ENCODE peak calls at places on chromosomes 2 and 18, in eight cellular contexts. I is CD8-positive, alpha-beta T cell; R is fibroblast of mammary gland; L is HFFc6; D is left ventricle myocardium inferior; S is upper lobe of right lung; F is neural progenitor cell; G is cardiac fibroblast. A is an unnamed sample.

GRCh38 chr2:229686122-229686919 is 28.0 kb downstream of the DNER start:
- DNase-seq in F (no peak), I (no peak), R (peak), D (no peak), G (no peak), L (no peak), S (no peak), A (no peak)

GRCh38 chr2:233245406-233245805 is 6.1 kb upstream of the ATG16L1 start:
- DNase-seq in G (no peak), R (no peak), S (no peak), I (no peak), F (no peak), D (no peak), L (no peak), A (no peak)

GRCh38 chr18:49562481-49563129 is 748 bp downstream of the LIPG start:
- DNase-seq in G (no peak), F (peak), R (peak), S (no peak), D (no peak), L (no peak), I (no peak), A (no peak)

GRCh38 chr2:219803294-219803693 is 175.9 kb downstream of the SLC4A3 start:
- DNase-seq in D (no peak), S (no peak), R (peak), L (peak), G (peak), I (no peak), F (no peak), A (no peak)

GRCh38 chr2:118102433-118103082 is 14.3 kb downstream of the INSIG2 start:
- DNase-seq in R (peak), D (no peak), L (peak), F (no peak), G (peak), I (no peak), S (no peak), A (no peak)

GRCh38 chr2:121860033-121860810 is 104.8 kb downstream of the TSN start:
- DNase-seq in L (peak), S (no peak), F (no peak), I (no peak), D (no peak), G (peak), R (peak), A (no peak)

GRCh38 chr2:216341151-216341550 is 31.1 kb downstream of the MARCHF4 start:
- DNase-seq in I (no peak), L (no peak), S (no peak), G (no peak), F (no peak), R (peak), D (peak), A (no peak)

GRCh38 chr18:26813043-26813442 is 52.5 kb downstream of the AQP4 start:
- DNase-seq in S (no peak), R (peak), L (no peak), G (peak), I (no peak), D (no peak), F (peak), A (no peak)

GRCh38 chr2:191601060-191601459 is 76.9 kb upstream of the NABP1 start:
- DNase-seq in R (peak), L (no peak), S (peak), I (no peak), D (no peak), G (no peak), F (no peak), A (no peak)

GRCh38 chr2:176126929-176127768 is 2.4 kb upstream of the HOXD8 start:
- DNase-seq in G (peak), I (peak), L (no peak), S (peak), F (peak), D (peak), R (peak), A (no peak)

GRCh38 chr2:75560022-75560767 is 544 bp downstream of the EVA1A start:
- DNase-seq in I (no peak), G (peak), F (peak), D (peak), L (no peak), R (peak), S (peak), A (no peak)

GRCh38 chr2:101698419-101699190 is 1.1 kb downstream of the MAP4K4 start:
- DNase-seq in D (no peak), I (no peak), G (peak), R (peak), F (no peak), L (no peak), S (no peak), A (no peak)

GRCh38 chr18:12231986-12232385 is 22.2 kb upstream of the CIDEA start:
- DNase-seq in L (no peak), G (no peak), D (no peak), I (no peak), R (no peak), F (no peak), S (no peak), A (no peak)

GRCh38 chr2:101873543-101873942 is 118.2 kb upstream of the IL1R2 start:
- DNase-seq in D (no peak), I (no peak), L (peak), R (no peak), F (no peak), S (no peak), G (no peak), A (no peak)

GRCh38 chr2:6072757-6073156 is 380.6 kb downstream of the SOX11 start:
- DNase-seq in S (no peak), F (peak), I (no peak), R (no peak), L (no peak), D (no peak), G (no peak), A (no peak)

GRCh38 chr2:79855264-79856006 is 342.6 kb downstream of the CTNNA2 start:
- DNase-seq in I (no peak), F (peak), G (no peak), L (peak), R (peak), D (no peak), S (no peak), A (no peak)

GRCh38 chr2:49943944-49944803 is 789.9 kb upstream of the FSHR start:
- DNase-seq in D (no peak), L (no peak), R (no peak), G (no peak), F (no peak), I (no peak), S (no peak), A (no peak)

GRCh38 chr2:112164876-112165275 is 26.7 kb downstream of the FBLN7 start:
- DNase-seq in L (no peak), S (peak), G (no peak), D (no peak), I (no peak), R (no peak), F (no peak), A (peak)

GRCh38 chr2:10935953-10936942 is 24.5 kb downstream of the KCNF1 start:
- DNase-seq in F (no peak), S (no peak), L (peak), G (peak), R (peak), I (no peak), D (no peak), A (no peak)

GRCh38 chr18:48993586-48993985 is 42.8 kb upstream of the SMAD7 start:
- DNase-seq in L (peak), G (peak), F (no peak), R (peak), D (no peak), S (no peak), I (no peak), A (no peak)

GRCh38 chr2:238286551-238286950 is 1.9 kb downstream of the PER2 start:
- DNase-seq in L (peak), R (peak), I (no peak), D (peak), G (peak), S (peak), F (no peak), A (no peak)

GRCh38 chr2:140657657-140658056 is 1473.2 kb downstream of the LRP1B start:
- DNase-seq in L (no peak), D (no peak), S (no peak), G (peak), F (no peak), I (no peak), R (peak), A (no peak)

GRCh38 chr2:241560181-241560882 is 1.8 kb downstream of the BOK start:
- DNase-seq in S (no peak), F (no peak), I (no peak), G (no peak), L (no peak), D (no peak), R (no peak), A (peak)

GRCh38 chr2:46984642-46985476 is 69.3 kb upstream of the MCFD2 start:
- DNase-seq in L (peak), D (peak), S (peak), I (no peak), G (peak), F (no peak), R (peak), A (no peak)

GRCh38 chr18:33014060-33014796 is 241.4 kb upstream of the KLHL14 start:
- DNase-seq in S (no peak), G (no peak), I (no peak), R (no peak), F (no peak), D (no peak), L (no peak), A (no peak)

GRCh38 chr18:55189972-55190371 is 230.7 kb upstream of the CCDC68 start:
- DNase-seq in F (peak), L (no peak), I (no peak), G (no peak), D (no peak), R (no peak), S (no peak), A (no peak)

GRCh38 chr2:85353876-85354285 is 447 bp downstream of the RETSAT start:
- DNase-seq in D (peak), F (peak), I (peak), L (peak), S (peak), G (peak), R (peak), A (no peak)

GRCh38 chr2:104572856-104573255 is 281.1 kb upstream of the POU3F3 start:
- DNase-seq in G (no peak), S (no peak), L (no peak), I (no peak), R (no peak), F (no peak), D (no peak), A (no peak)

GRCh38 chr2:164061129-164061746 is 325.4 kb upstream of the FIGN start:
- DNase-seq in G (peak), R (peak), L (peak), S (no peak), I (no peak), D (no peak), F (peak), A (no peak)

GRCh38 chr18:32300914-32301313 is 111.1 kb downstream of the MEP1B start:
- DNase-seq in R (peak), G (peak), S (no peak), L (peak), I (no peak), D (no peak), F (no peak), A (no peak)

GRCh38 chr18:33755918-33756590 is 178.0 kb downstream of the ASXL3 start:
- DNase-seq in S (no peak), R (peak), I (no peak), G (peak), F (no peak), D (no peak), L (peak), A (no peak)

GRCh38 chr2:107645586-107645985 is 181.1 kb upstream of the RGPD4 start:
- DNase-seq in I (no peak), S (no peak), R (no peak), F (no peak), G (no peak), L (no peak), D (no peak), A (no peak)

GRCh38 chr2:201795608-201796477 is 10.5 kb upstream of the CDK15 start:
- DNase-seq in I (no peak), L (peak), R (peak), F (peak), S (no peak), G (peak), D (no peak), A (no peak)

GRCh38 chr2:233399306-233400225 is 45.3 kb downstream of the DGKD start:
- DNase-seq in F (peak), S (no peak), G (no peak), L (no peak), D (no peak), I (no peak), R (no peak), A (no peak)

GRCh38 chr2:234751275-234751938 is 200.4 kb upstream of the SH3BP4 start:
- DNase-seq in I (no peak), G (no peak), S (no peak), L (no peak), D (no peak), R (no peak), F (no peak), A (no peak)
- TF ChIP-seq CTCF in I (no peak), G (no peak), S (no peak), L (no peak), D (no peak), R (no peak), F (peak), A (peak)

DNA sequence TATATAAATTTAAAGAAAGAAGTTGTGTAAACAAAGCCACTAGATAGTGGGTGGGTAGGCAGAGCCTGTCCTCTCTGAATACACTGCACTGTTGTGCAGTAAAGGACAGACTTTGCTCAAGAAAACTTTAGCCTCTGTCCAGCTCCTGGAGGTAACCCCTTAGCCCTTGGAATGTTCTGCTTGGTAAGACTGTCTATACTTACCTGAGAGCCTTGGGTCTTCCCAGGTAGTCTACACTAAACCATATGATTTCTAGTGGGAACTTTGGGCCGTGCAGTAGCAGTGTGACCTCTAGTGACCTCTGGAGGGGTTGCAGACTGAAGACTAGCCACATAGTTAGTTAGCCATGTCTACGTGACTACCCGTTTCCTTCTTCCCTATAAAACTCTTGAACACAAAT is 678.3 kb upstream of the NRXN1 start:
- DNase-seq in L (no peak), F (peak), R (no peak), S (no peak), I (no peak), D (no peak), G (no peak), A (no peak)
- TF ChIP-seq CTCF in L (no peak), F (peak), R (peak), S (no peak), I (no peak), D (no peak), G (no peak), A (no peak)

GRCh38 chr18:70263336-70263735 is 25.5 kb upstream of the SOCS6 start:
- DNase-seq in I (no peak), S (no peak), F (no peak), R (no peak), L (no peak), D (no peak), G (no peak), A (no peak)
- TF ChIP-seq CTCF in I (no peak), S (no peak), F (no peak), R (no peak), L (no peak), D (no peak), G (no peak), A (no peak)

DNA sequence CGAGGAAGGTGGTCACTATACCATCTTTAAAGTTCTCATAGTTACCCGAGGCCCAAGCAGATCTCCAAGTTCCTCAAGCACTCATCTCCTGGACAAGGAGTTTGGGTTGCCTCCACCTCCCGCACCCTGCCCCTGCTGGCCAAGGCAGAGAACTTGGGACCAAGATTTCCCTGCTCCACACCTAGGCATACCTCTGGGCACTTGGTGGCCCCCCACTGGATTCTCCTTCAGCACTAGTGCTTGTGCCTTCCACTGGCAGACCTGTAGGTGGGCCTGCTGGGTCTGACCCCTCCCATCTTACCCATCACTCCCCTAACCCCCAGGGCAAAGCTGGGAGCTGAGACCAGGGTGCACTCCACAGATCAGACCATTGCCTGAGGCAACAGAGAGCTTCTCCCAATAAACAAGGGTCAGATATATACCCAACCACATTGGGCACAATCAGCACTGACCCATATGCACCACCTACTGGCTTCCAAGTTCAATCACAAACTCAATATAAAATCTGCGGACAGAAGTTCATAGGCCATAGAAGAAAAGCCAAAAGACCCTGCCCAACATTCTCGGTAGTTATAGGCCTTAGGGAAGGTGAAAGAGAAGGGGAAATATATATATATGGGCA is 244.2 kb downstream of the EXOC6B start:
- DNase-seq in R (no peak), I (no peak), G (no peak), D (no peak), F (peak), L (no peak), S (no peak), A (no peak)
- TF ChIP-seq CTCF in R (no peak), I (no peak), G (peak), D (no peak), F (peak), L (peak), S (no peak), A (peak)

DNA sequence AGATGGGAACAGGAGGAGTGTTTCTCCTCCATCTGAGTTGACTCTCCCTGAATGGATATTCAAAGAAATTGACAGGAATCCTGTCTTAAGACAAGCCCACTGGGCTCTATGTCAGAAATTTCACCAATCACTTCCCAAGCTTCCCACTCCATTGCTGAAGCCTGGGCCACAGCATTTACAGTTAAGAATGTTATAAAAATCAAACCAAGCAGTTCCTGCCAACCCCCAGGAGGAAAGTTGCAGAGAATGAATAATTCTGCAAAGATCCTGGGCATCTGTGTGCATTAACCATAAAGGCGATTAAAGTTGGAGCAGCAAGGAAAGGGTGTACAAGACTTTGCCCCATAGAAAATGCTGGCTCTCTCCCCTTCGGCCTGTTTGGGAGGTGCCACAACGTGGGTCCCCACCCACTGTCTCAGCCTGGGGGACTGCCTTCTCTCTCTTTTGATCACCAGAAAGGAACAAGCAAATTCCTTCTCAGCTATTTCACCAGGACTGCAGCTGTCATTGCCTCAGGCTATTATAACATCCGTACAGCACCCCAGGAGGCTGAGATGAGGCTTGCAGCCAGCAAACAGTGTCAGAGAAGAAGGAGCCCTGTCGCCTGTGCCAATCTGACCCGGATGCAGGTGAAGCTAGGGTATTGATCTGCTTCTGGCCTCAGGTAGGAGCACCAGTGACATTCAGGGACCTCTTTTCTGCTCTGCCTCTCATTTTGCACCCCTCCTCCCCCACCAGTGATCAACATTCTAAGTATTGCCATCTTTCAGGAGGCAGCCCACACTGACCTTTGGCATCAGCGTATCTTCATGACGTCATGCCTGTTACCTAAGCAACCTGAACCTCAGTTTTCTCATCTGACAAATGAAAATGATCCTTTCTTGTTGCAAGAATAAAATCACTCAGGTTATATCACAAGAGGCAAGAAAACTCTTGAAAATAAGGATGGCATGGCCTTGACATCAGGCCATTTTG is 219.0 kb downstream of the SH3BP4 start:
- DNase-seq in L (peak), F (peak), G (peak), S (no peak), R (peak), D (no peak), I (no peak), A (no peak)
- TF ChIP-seq CTCF in L (peak), F (peak), G (peak), S (peak), R (peak), D (peak), I (no peak), A (peak)

GRCh38 chr2:42828487-42829416 is 36.4 kb upstream of the HAAO start:
- DNase-seq in S (peak), L (peak), I (peak), R (peak), G (peak), D (peak), F (peak), A (no peak)

GRCh38 chr2:42830922-42831574 is 38.7 kb upstream of the HAAO start:
- DNase-seq in F (no peak), D (no peak), I (no peak), S (no peak), R (no peak), L (no peak), G (no peak), A (no peak)

GRCh38 chr2:42829556-42830510 is 37.5 kb upstream of the HAAO start:
- DNase-seq in D (no peak), G (no peak), L (no peak), I (no peak), F (no peak), S (no peak), R (no peak), A (no peak)

GRCh38 chr2:42824454-42824807 is 32.0 kb upstream of the HAAO start:
- DNase-seq in L (no peak), S (no peak), F (no peak), R (no peak), I (no peak), D (no peak), G (no peak), A (no peak)

DNA sequence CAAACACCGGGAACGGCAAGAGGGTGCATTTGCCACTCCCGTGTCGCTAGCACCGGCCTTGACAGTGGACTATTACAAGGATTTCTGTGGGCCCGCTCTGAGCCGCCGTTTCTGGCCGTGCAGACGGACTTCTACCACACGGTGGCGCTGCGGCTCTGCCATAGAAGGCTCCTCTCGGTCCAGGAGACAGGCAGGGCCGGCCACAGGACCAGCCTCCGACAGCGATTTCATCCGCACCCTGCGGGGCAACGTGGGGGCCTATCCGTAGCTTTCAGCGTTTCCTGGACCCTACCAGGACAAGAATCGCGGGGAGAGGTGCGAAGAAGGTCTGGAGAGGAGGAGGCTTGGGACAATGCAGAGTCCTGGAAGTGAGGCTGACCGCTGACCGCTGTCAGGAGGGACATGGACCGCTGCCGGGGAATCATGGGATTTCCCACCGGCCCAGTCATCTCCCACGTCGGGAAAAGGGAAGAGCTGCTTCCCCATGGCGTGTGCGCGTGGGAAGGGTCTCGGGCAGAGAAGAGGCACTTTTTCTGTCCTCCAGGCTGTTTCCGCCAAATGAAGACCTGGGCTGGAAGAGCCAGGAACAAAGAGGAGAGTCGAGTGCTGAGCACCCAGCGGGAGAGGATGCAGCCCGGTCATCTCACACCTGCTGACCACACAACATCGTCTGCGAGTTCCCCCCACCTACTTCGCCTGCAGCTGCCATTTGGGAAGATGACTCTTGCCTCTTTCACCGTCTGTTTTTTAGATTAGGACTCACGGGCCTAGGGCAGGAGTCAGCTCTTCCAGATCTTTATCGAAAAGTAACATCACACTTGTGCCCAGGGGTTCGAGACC is 35.5 kb upstream of the HAAO start:
- DNase-seq in F (peak), D (peak), I (peak), S (peak), L (peak), G (peak), R (peak), A (no peak)
- TF ChIP-seq CTCF in F (peak), D (peak), I (peak), S (peak), L (peak), G (peak), R (peak), A (peak)